ENCODE peak calls at places on chromosomes 1 and 21, in ten cellular contexts. R is thoracic aorta; Z is fibroblast of mammary gland; S is left ventricle myocardium inferior; L is fibroblast of pulmonary artery; C is foreskin fibroblast; Y is BE2C; T is CD8-positive, alpha-beta T cell; Q is upper lobe of right lung; P is heart right ventricle. J is an unnamed sample.
A peak's percentile ranks its signal among the peaks of the same experiment; 100 is the strongest.

GRCh38 chr1:25616932-25617625 is 488 bp downstream of the MAN1C1 start:
- DNase-seq in R (no peak), Z (no peak), S (peak; percentile 22), L (no peak), C (no peak), Y (peak; percentile 20), T (no peak), Q (peak; percentile 68), P (no peak), J (peak; percentile 86)

GRCh38 chr21:21163904-21164303 is 165.7 kb downstream of the NCAM2 start:
- DNase-seq in R (no peak), Z (peak; percentile 80), S (no peak), L (peak; percentile 84), C (peak; percentile 86), Y (peak; percentile 68), T (peak; percentile 1), Q (no peak), P (peak; percentile 31), J (no peak)

GRCh38 chr1:42950146-42950480 is 8.6 kb downstream of the SLC2A1 start:
- DNase-seq in R (no peak), Z (peak; percentile 47), S (no peak), L (peak; percentile 35), C (peak; percentile 68), Y (no peak), T (no peak), Q (no peak), P (no peak), J (no peak)

GRCh38 chr1:76867342-76868130 is at the start of gene ST6GALNAC5:
- DNase-seq in R (no peak), Z (peak; percentile 13), S (no peak), L (peak; percentile 8), C (peak; percentile 53), Y (peak; percentile 53), T (no peak), Q (peak; percentile 64), P (no peak), J (peak; percentile 73)

GRCh38 chr1:25524568-25525359 is 18.6 kb upstream of the LDLRAP1 start:
- DNase-seq in R (no peak), Z (peak; percentile 12), S (no peak), L (no peak), C (no peak), Y (no peak), T (no peak), Q (no peak), P (no peak), J (peak; percentile 36)

GRCh38 chr1:26907071-26907922 is 6.5 kb downstream of the NR0B2 start:
- DNase-seq in R (no peak), Z (peak; percentile 96), S (no peak), L (peak; percentile 74), C (peak; percentile 90), Y (peak; percentile 48), T (no peak), Q (no peak), P (no peak), J (no peak)

GRCh38 chr21:22791986-22792560 is 1793.9 kb downstream of the NCAM2 start:
- DNase-seq in R (no peak), Z (peak; percentile 28), S (no peak), L (peak; percentile 70), C (peak; percentile 54), Y (peak; percentile 30), T (no peak), Q (no peak), P (no peak), J (no peak)

GRCh38 chr1:107963601-107964396 is 1.2 kb downstream of the VAV3 start:
- DNase-seq in R (no peak), Z (peak; percentile 20), S (peak; percentile 17), L (peak; percentile 14), C (peak; percentile 54), Y (no peak), T (peak; percentile 26), Q (peak; percentile 64), P (peak; percentile 19), J (peak; percentile 89)

DNA sequence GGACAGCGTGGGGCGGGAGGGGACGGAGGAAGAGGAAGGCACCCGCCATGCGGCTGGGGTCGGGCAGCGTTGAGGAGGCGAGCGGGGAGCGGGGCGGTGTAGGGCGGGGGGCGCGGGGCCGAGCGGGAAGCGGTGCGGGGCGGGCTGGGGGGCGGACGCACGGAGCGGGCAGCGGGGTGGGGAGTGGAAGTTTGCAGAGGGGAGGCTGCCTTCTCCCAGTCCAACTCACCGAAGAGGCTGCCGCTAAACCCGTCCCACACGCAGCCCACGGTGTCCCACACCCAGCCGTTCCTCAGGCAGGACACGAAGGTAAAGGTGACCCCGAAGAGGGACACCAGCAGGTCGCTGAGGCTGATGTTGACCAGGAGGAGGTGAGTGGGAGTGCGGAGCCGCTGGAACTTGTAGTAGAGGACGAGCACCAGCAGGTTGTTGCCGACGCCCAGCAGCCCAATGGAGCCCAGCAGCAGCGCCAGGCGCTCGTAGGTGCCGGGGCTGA is 468 bp downstream of the CHML start:
- DNase-seq in R (no peak), Z (peak; percentile 29), S (peak; percentile 25), L (peak; percentile 47), C (no peak), Y (peak; percentile 34), T (no peak), Q (peak; percentile 72), P (peak; percentile 19), J (peak; percentile 91)
- H3K4me3 ChIP-seq in R (peak overlapping the region; percentile 78), Z (peak overlapping the region; percentile 97), S (peak overlapping the region; percentile 75), L (peak overlapping the region; percentile 95), C (peak overlapping the region; percentile 86), Y (peak overlapping the region; percentile 93), T (peak overlapping the region; percentile 95), Q (peak overlapping the region; percentile 82), P (peak overlapping the region; percentile 89), J (peak overlapping the region; percentile 70)

GRCh38 chr1:38819516-38819915 is 40.1 kb downstream of the RRAGC start:
- DNase-seq in R (no peak), Z (no peak), S (no peak), L (no peak), C (no peak), Y (no peak), T (no peak), Q (no peak), P (no peak), J (no peak)

GRCh38 chr1:38820860-38821259 is 38.7 kb downstream of the RRAGC start:
- DNase-seq in R (no peak), Z (no peak), S (no peak), L (no peak), C (no peak), Y (no peak), T (no peak), Q (no peak), P (no peak), J (no peak)

GRCh38 chr1:38817958-38818705 is 41.4 kb downstream of the RRAGC start:
- DNase-seq in R (no peak), Z (no peak), S (no peak), L (peak; percentile 11), C (peak; percentile 30), Y (peak; percentile 64), T (peak; percentile 21), Q (no peak), P (no peak), J (peak; percentile 88)

GRCh38 chr1:38817267-38817957 is 42.2 kb downstream of the RRAGC start:
- DNase-seq in R (no peak), Z (no peak), S (no peak), L (no peak), C (no peak), Y (no peak), T (no peak), Q (no peak), P (no peak), J (no peak)

GRCh38 chr1:38818706-38819439 is 40.7 kb downstream of the RRAGC start:
- DNase-seq in R (no peak), Z (no peak), S (no peak), L (no peak), C (no peak), Y (no peak), T (no peak), Q (no peak), P (no peak), J (no peak)
- H3K4me3 ChIP-seq in R (peak overlapping the region; percentile 51), Z (no peak overlapping the region), S (peak overlapping the region; percentile 57), L (no peak overlapping the region), C (no peak overlapping the region), Y (peak overlapping the region; percentile 42), T (peak overlapping the region; percentile 35), Q (peak overlapping the region; percentile 36), P (peak overlapping the region; percentile 19), J (peak overlapping the region; percentile 34)

DNA sequence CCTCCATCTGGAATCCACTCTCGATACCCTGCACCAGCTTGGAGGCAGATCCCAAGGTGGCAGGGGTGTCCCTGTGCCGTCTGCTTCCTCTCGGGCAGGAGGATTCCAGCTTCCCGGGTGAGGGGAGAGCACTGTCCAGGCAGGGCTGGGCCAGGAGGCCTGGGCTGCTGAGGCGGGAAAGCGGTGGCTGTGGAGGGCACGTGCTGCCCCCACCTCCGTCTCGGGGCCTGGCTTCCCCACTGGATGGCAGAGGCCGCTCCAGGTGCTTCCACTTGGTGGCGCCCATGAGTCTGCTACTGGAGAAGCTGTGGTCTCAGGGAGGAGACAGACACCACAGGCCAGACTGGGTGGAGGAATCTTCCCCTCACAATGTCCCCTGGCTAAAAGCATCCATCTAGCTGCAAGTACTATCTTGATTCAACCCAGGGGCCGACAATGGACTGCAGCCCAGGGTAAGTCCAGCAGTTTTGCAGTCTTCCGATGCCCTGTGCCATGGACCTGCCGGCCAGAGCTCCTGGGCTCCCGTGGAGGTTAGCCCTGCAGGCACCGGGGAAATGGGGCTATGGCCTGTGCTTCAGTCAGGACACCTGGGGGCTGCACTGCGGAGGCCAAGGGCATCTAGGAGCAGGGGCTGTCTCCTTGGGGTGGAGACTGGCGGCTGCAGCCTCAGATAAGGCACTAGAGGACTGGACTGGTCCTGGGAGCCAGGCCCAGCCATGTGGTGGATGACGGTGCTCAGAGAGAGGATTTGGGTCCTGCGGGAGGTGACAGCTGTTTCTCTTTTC is 41.3 kb upstream of the EIF4G3 start:
- DNase-seq in R (no peak), Z (peak; percentile 29), S (no peak), L (peak; percentile 28), C (peak; percentile 41), Y (peak; percentile 53), T (no peak), Q (no peak), P (no peak), J (peak; percentile 76)
- H3K4me3 ChIP-seq in R (no peak overlapping the region), Z (no peak overlapping the region), S (no peak overlapping the region), L (no peak overlapping the region), C (no peak overlapping the region), Y (no peak overlapping the region), T (no peak overlapping the region), Q (no peak overlapping the region), P (no peak overlapping the region), J (no peak overlapping the region)

GRCh38 chr1:205936846-205937707 is 6.2 kb downstream of the SLC26A9 start:
- DNase-seq in R (no peak), Z (peak; percentile 75), S (no peak), L (peak; percentile 71), C (peak; percentile 66), Y (no peak), T (no peak), Q (no peak), P (no peak), J (no peak)

GRCh38 chr1:205938682-205939081 is 4.6 kb downstream of the SLC26A9 start:
- DNase-seq in R (no peak), Z (no peak), S (no peak), L (no peak), C (no peak), Y (no peak), T (no peak), Q (no peak), P (no peak), J (no peak)

GRCh38 chr1:205942631-205943159 is 561 bp downstream of the SLC26A9 start:
- DNase-seq in R (no peak), Z (peak; percentile 22), S (no peak), L (no peak), C (no peak), Y (no peak), T (no peak), Q (no peak), P (no peak), J (no peak)

GRCh38 chr1:205940710-205941109 is 2.5 kb downstream of the SLC26A9 start:
- DNase-seq in R (no peak), Z (no peak), S (no peak), L (no peak), C (no peak), Y (no peak), T (no peak), Q (no peak), P (no peak), J (no peak)

GRCh38 chr1:205939690-205940330 is 3.4 kb downstream of the SLC26A9 start:
- DNase-seq in R (no peak), Z (no peak), S (no peak), L (no peak), C (no peak), Y (peak; percentile 58), T (no peak), Q (peak; percentile 78), P (no peak), J (no peak)
- H3K4me3 ChIP-seq in R (no peak overlapping the region), Z (no peak overlapping the region), S (no peak overlapping the region), L (no peak overlapping the region), C (no peak overlapping the region), Y (no peak overlapping the region), T (no peak overlapping the region), Q (no peak overlapping the region), P (no peak overlapping the region), J (no peak overlapping the region)

J was measured in spleen.